ENCODE peak calls at places on chromosomes 12 and 14, in five cellular contexts. U is HepG2, G is endothelial cell of umbilical vein, F is A549, Y is K562. M is an unnamed sample.

GRCh38 chr12:42541965-42542364 is 47.6 kb downstream of the PRICKLE1 start:
- DNase-seq in Y (no peak), U (no peak), F (no peak), G (no peak), M (peak)

GRCh38 chr12:32535260-32535999 is 136.1 kb downstream of the FGD4 start:
- DNase-seq in U (peak), G (peak), F (peak), Y (peak), M (peak)

GRCh38 chr14:50343424-50343823 is 31.3 kb downstream of the DMAC2L start:
- DNase-seq in Y (no peak), G (no peak), U (no peak), F (no peak), M (no peak)

GRCh38 chr12:42473561-42473960 is 116.0 kb downstream of the PRICKLE1 start:
- DNase-seq in G (peak), U (no peak), Y (no peak), F (no peak), M (no peak)

GRCh38 chr12:106690569-106690968 is 83.9 kb upstream of the RIC8B start:
- DNase-seq in U (no peak), G (no peak), F (no peak), Y (no peak), M (no peak)

GRCh38 chr12:57694459-57695019 is 607 bp downstream of the OS9 start:
- DNase-seq in Y (peak), G (peak), U (no peak), F (no peak), M (peak)

GRCh38 chr12:53299101-53299453 is 418 bp upstream of the MYG1 start:
- DNase-seq in G (peak), Y (peak), U (peak), F (peak), M (peak)

GRCh38 chr12:113185180-113186032 is at the start of the genes DDX54 and RITA1:
- DNase-seq in Y (peak), G (peak), F (peak), U (peak), M (peak)

GRCh38 chr14:52583544-52583943 is 30.9 kb downstream of the GPR137C start:
- DNase-seq in F (no peak), Y (no peak), G (no peak), U (no peak), M (no peak)

GRCh38 chr14:89186850-89187376 is 230.1 kb downstream of the FOXN3 start:
- DNase-seq in G (no peak), U (no peak), F (no peak), Y (peak), M (peak)

GRCh38 chr14:93967637-93968250 is 8.6 kb downstream of the ASB2 start:
- DNase-seq in F (no peak), U (no peak), G (no peak), Y (no peak), M (peak)

GRCh38 chr12:55188974-55189556 is 31.8 kb upstream of the OR10A7 start:
- DNase-seq in F (peak), Y (peak), U (peak), G (peak), M (peak)

GRCh38 chr14:77909911-77910310 is 110.0 kb downstream of the ADCK1 start:
- DNase-seq in F (no peak), G (no peak), U (no peak), Y (no peak), M (no peak)

GRCh38 chr14:50718949-50719348 is 50.8 kb upstream of the SAV1 start:
- DNase-seq in Y (no peak), G (no peak), U (peak), F (no peak), M (peak)

GRCh38 chr12:49357099-49357678 is 10.1 kb upstream of the SPATS2 start:
- DNase-seq in F (peak), G (peak), Y (peak), U (no peak), M (peak)

GRCh38 chr14:36721877-36722276 is 60.2 kb downstream of the PAX9 start:
- DNase-seq in U (no peak), Y (no peak), G (no peak), F (no peak), M (no peak)

GRCh38 chr14:37707716-37708115 is 112.3 kb downstream of the TTC6 start:
- DNase-seq in Y (no peak), F (no peak), U (no peak), G (no peak), M (no peak)

GRCh38 chr12:80702889-80703605 is 4.4 kb upstream of the MYF6 start:
- DNase-seq in U (peak), G (no peak), F (no peak), Y (no peak), M (no peak)

GRCh38 chr14:73785834-73786631 is 65.6 kb upstream of the PTGR2 start:
- DNase-seq in G (peak), U (peak), Y (peak), F (peak), M (peak)

GRCh38 chr12:3293446-3294161 is 197.4 kb upstream of the PRMT8 start:
- DNase-seq in G (no peak), F (peak), Y (peak), U (no peak), M (peak)

GRCh38 chr14:55430024-55430690 is 10.3 kb downstream of the TBPL2 start:
- DNase-seq in G (peak), U (peak), F (peak), Y (peak), M (peak)

DNA sequence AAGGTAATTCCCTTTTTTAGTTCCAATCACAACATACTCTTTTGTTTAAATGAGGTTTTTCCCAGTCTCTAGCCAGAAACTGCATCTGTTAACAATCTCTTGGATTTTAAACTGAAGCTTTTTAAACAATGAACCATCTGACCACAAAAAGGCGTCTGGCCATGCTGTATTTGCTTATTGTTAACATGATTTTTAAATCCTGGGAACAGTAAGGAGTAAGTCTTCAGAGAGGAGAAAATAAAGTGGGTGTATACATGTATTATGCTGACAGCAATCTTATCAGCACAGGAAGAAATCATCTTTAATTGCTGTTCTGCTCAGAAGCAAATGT is 106.2 kb downstream of the DAAM1 start:
- DNase-seq in F (no peak), Y (no peak), U (no peak), G (no peak), M (no peak)
- TF ChIP-seq MYC in F (no peak), Y (no peak), U (no peak), G (no peak), M (no peak)

DNA sequence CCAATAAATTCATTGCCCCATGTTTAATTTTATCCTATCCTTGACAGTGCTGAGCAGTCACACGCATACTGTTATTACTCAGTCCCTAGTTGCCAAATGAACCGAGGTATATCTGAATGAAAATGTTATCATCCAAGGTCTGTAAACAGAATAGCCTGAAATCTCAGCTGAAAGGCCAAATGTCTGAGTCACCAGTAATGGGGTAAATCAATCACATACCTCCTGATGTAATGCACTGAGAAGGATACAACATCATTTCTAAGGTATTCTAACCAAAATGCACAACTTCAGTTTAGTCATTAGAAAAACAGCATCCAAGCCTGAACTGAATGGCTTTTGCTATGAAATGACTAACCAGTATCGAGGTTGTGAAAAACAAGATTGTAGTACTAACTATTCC is 228.6 kb downstream of the DPF3 start:
- DNase-seq in Y (no peak), G (peak), U (peak), F (peak), M (no peak)
- TF ChIP-seq MYC in Y (no peak), G (no peak), U (no peak), F (no peak), M (no peak)

DNA sequence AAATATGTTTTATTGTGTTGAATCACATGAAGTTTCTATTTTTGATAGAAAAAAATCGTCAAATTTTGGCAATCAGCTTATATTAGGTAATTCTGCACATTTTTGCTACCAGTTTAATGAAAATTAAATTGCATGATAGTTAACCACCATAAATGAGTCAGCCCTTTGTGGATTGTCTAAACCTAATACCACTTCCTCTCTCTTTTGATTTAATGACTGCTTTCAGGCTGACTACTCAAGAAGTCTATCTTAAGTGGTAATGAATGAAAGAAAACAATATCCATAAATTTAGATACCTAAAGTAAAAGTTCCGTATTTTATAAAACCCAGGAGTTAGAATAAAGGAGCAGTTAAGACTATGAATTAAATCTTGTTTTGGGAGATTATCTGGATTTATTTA is 450.5 kb downstream of the TMEM117 start:
- DNase-seq in G (peak), Y (no peak), F (no peak), U (no peak), M (peak)
- TF ChIP-seq MYC in G (no peak), Y (no peak), F (no peak), U (no peak), M (no peak)

DNA sequence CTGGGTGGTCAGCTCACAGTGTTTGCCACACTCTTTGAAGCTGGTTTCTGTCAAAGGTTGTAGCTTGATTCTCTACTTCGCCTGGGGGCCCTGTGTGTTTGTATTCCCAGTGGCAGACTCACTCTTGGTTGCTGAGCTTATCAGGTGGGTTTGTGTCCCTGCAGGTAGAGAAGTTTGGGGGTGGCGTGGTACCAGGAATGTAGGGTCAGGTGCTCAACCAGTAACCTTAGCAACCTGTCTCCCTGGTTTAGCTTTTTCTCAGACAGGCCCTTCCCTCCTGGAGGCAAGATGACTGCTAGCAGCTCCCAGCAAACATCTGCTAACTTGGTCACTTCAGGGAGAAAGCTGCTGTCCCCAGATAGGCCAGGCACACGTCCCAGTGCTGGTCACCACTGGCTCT is 352.2 kb downstream of the AACS start:
- DNase-seq in U (no peak), G (no peak), F (no peak), Y (no peak), M (no peak)
- TF ChIP-seq MYC in U (no peak), G (no peak), F (no peak), Y (no peak), M (no peak)

M was measured in NB4.